ENCODE peak calls at places on chromosome 17, in six cellular contexts. N, T, R, Z, X and Q are unnamed samples.

GRCh38 chr17:17086585-17086984 is 44.3 kb downstream of the MPRIP start:
- DNase-seq in X (no peak), N (no peak), T (no peak), Z (no peak), R (no peak), Q (no peak)

GRCh38 chr17:61353615-61354014 is 46.0 kb upstream of the TBX2 start:
- DNase-seq in Z (no peak), R (no peak), X (no peak), N (no peak), T (no peak), Q (no peak)

GRCh38 chr17:49616086-49616485 is 40.4 kb downstream of the NXPH3 start:
- DNase-seq in T (peak; percentile 30), N (no peak), Z (peak; percentile 21), R (no peak), X (no peak), Q (no peak)

GRCh38 chr17:49873926-49874325 is 26.1 kb upstream of the TAC4 start:
- DNase-seq in N (no peak), Z (no peak), T (no peak), X (peak; percentile 6), R (no peak), Q (no peak)

GRCh38 chr17:45433136-45433535 is 466 bp upstream of the ARHGAP27 start:
- DNase-seq in R (no peak), T (no peak), Z (no peak), N (no peak), X (no peak), Q (no peak)

GRCh38 chr17:37752482-37752881 is 7.6 kb upstream of the HNF1B start:
- DNase-seq in Z (no peak), N (no peak), R (no peak), T (no peak), X (no peak), Q (no peak)

GRCh38 chr17:2063306-2064146 is 8.6 kb downstream of the HIC1 start:
- DNase-seq in Z (no peak), R (no peak), X (peak; percentile 78), T (no peak), N (peak; percentile 62), Q (no peak)

GRCh38 chr17:57485916-57486315 is 229.6 kb downstream of the MSI2 start:
- DNase-seq in Z (no peak), T (no peak), N (no peak), R (no peak), X (no peak), Q (no peak)

GRCh38 chr17:79843475-79843916 is 4.3 kb upstream of the CBX4 start:
- DNase-seq in X (no peak), R (no peak), N (peak; percentile 63), Z (no peak), T (no peak), Q (no peak)

GRCh38 chr17:81523139-81524062 is 4.8 kb upstream of the FSCN2 start:
- DNase-seq in N (peak; percentile 18), Z (peak; percentile 86), T (peak; percentile 57), R (peak; percentile 89), X (peak; percentile 82), Q (peak; percentile 54)

GRCh38 chr17:74147966-74148365 is 55.5 kb upstream of the RPL38 start:
- DNase-seq in T (no peak), R (peak; percentile 23), X (no peak), N (no peak), Z (no peak), Q (no peak)

GRCh38 chr17:73335591-73336503 is 24.0 kb upstream of the CDC42EP4 start:
- DNase-seq in T (no peak), Z (no peak), X (no peak), N (peak; percentile 16), R (no peak), Q (no peak)

GRCh38 chr17:79645777-79646088 is 34.9 kb upstream of the RBFOX3 start:
- DNase-seq in X (no peak), Z (no peak), R (no peak), N (no peak), T (no peak), Q (no peak)

GRCh38 chr17:49992191-49992932 is 2.7 kb downstream of the DLX3 start:
- DNase-seq in R (peak; percentile 28), X (no peak), T (no peak), N (no peak), Z (peak; percentile 3), Q (no peak)

GRCh38 chr17:51435641-51436091 is 175.3 kb downstream of the UTP18 start:
- DNase-seq in Z (peak; percentile 78), X (peak; percentile 72), N (peak; percentile 24), T (peak; percentile 23), R (peak; percentile 85), Q (peak; percentile 59)

GRCh38 chr17:3929181-3929580 is 12.9 kb upstream of the P2RX1 start:
- DNase-seq in Z (no peak), R (peak; percentile 27), T (no peak), X (peak; percentile 48), N (no peak), Q (no peak)

GRCh38 chr17:76716834-76717205 is 6.1 kb upstream of the MXRA7 start:
- DNase-seq in Z (no peak), R (no peak), T (no peak), N (no peak), X (no peak), Q (peak; percentile 98)

GRCh38 chr17:1067282-1067956 is 70.5 kb downstream of the TIMM22 start:
- DNase-seq in R (no peak), T (no peak), Z (no peak), X (peak; percentile 64), N (no peak), Q (peak; percentile 68)

GRCh38 chr17:56678249-56679144 is 85.0 kb downstream of the NOG start:
- DNase-seq in Z (peak; percentile 57), X (no peak), T (no peak), N (no peak), R (peak; percentile 55), Q (peak; percentile 23)

GRCh38 chr17:78986048-78986648 is 6.4 kb upstream of the LGALS3BP start:
- DNase-seq in R (no peak), T (peak; percentile 60), X (peak; percentile 64), Z (no peak), N (no peak), Q (no peak)

GRCh38 chr17:17837380-17837821 is 615 bp upstream of the SREBF1 start:
- DNase-seq in N (peak; percentile 58), Z (peak; percentile 50), R (peak; percentile 84), T (no peak), X (peak; percentile 64), Q (peak; percentile 90)

GRCh38 chr17:19744922-19745757 is 3.0 kb downstream of the ALDH3A1 start:
- DNase-seq in R (peak; percentile 98), X (peak; percentile 97), T (peak; percentile 45), Z (peak; percentile 95), N (peak; percentile 95), Q (peak; percentile 92)

GRCh38 chr17:21036361-21036881 is 6.4 kb downstream of the USP22 start:
- DNase-seq in T (no peak), R (no peak), X (no peak), N (no peak), Z (no peak), Q (no peak)

DNA sequence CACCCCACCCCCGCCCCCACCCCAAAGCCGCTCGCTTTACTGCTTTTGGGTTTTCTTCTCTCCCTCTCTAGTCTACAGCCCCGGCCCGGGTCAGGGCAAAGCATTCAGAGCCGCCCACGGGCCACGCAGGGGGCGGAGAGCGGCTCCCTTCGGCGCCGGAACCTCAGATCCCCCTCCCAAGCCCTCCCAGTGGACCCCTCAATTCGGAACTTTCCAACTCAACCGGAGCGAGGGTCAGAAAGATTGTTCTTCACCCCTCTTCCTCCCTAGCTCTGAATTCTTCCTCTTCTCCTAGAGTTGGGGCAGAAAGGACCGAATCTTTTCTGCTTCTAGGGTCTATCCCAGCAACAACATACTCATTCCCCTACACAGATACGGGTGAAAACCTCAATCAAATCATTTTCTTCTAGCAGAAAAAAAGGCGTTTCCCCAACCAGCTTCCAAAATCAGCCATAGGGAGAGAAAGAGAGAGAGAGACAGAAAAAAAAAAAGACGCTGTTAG is 1.0 kb downstream of the HOXB2 start:
- DNase-seq in N (no peak), T (no peak), X (no peak), Z (no peak), R (no peak), Q (no peak)
- H3K27me3 ChIP-seq in N (no peaks in the 10 kb centered on the region), T (no peaks in the 10 kb centered on the region), X (no peaks in the 10 kb centered on the region), Z (peaks cover 100% of the 10 kb centered on the region), R (peaks cover 88% of the 10 kb centered on the region), Q (no peaks in the 10 kb centered on the region)

GRCh38 chr17:5194346-5194745 is 2.7 kb upstream of the ZNF594 start:
- DNase-seq in N (no peak), T (no peak), R (no peak), Z (no peak), X (no peak), Q (no peak)

DNA sequence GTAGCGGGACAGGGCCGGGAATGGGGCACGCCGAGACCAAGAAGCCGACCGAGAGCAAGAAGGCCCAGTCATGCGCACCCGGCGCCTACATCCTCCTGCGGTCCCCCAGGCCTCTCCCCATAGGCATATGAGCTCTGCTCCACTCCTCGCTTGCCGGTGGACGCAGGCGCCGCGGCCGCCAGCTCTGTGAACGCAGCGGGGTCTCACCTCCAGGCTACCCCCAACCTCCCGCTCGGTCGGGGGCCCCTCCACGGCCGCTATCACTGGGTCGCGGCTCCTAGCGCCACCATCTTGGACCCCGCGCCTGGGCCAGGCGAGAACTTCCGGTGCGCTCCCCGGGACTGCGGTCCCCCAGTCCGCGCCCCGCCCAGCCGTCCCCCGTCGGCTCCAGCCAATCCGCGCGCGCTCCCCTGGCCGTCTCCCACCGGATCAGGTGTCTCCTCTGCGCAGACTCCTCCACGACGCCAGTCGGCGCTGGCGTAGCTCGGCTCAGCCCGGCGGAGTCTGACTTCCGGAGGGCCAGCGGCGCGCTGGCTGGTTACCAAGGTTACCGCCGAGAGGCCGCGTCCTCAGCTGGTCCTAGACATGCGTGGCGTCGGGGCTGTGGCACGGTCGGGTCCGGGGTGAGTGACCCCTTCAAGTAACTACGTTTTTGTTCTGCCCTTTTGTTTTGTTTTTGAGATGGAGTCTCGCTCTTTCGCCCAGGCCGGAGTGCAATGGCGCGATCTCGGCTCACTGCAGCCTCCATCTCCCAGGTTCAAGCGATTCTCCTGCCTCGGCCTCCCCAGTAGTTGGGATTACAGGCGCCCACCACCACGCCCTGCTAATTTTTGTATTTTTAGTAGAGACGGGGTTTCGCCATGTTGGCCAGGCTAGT is at the start of gene ZNF594:
- DNase-seq in X (peak; percentile 99), T (peak; percentile 97), Z (peak; percentile 96), N (peak; percentile 96), R (peak; percentile 99), Q (peak; percentile 98)
- H3K9me3 ChIP-seq in X (peaks cover 1% of the 10 kb centered on the region), T (peaks cover 2% of the 10 kb centered on the region), Z (peaks cover 43% of the 10 kb centered on the region), N (peaks cover 12% of the 10 kb centered on the region), R (peaks cover 27% of the 10 kb centered on the region), Q (no peaks in the 10 kb centered on the region)

GRCh38 chr17:27821318-27821717 is 21.0 kb upstream of the NOS2 start:
- DNase-seq in N (no peak), Z (no peak), T (no peak), X (no peak), R (no peak), Q (no peak)

GRCh38 chr17:27817731-27818130 is 17.4 kb upstream of the NOS2 start:
- DNase-seq in Z (peak; percentile 24), X (no peak), T (no peak), R (no peak), N (no peak), Q (peak; percentile 42)

GRCh38 chr17:27819171-27819544 is 18.8 kb upstream of the NOS2 start:
- DNase-seq in X (no peak), T (no peak), Z (no peak), N (no peak), R (no peak), Q (no peak)

GRCh38 chr17:27818311-27819170 is 18.2 kb upstream of the NOS2 start:
- DNase-seq in X (peak; percentile 62), N (peak; percentile 17), T (no peak), R (no peak), Z (no peak), Q (no peak)

GRCh38 chr17:27816946-27817345 is 16.6 kb upstream of the NOS2 start:
- DNase-seq in T (no peak), X (no peak), Z (no peak), N (no peak), R (no peak), Q (no peak)
- H3K27me3 ChIP-seq in T (peaks cover 16% of the 10 kb centered on the region), X (no peaks in the 10 kb centered on the region), Z (no peaks in the 10 kb centered on the region), N (no peaks in the 10 kb centered on the region), R (no peaks in the 10 kb centered on the region), Q (no peaks in the 10 kb centered on the region)

GRCh38 chr17:52678211-52678610 is 519.7 kb upstream of the CA10 start:
- DNase-seq in Z (no peak), N (no peak), T (no peak), X (peak; percentile 22), R (no peak), Q (no peak)
- H3K9me3 ChIP-seq in Z (no peaks in the 10 kb centered on the region), N (no peaks in the 10 kb centered on the region), T (no peaks in the 10 kb centered on the region), X (no peaks in the 10 kb centered on the region), R (no peaks in the 10 kb centered on the region), Q (no peaks in the 10 kb centered on the region)